ENCODE peak calls at places on chromosome 20, in four cellular contexts. Z, O, W and G are unnamed samples.

GRCh38 chr20:24953621-24954133 is 4.6 kb downstream of the CST7 start:
- DNase-seq in O (no peak), Z (no peak), W (no peak), G (peak)

GRCh38 chr20:2162125-2162822 is 60.6 kb downstream of the STK35 start:
- DNase-seq in W (no peak), Z (no peak), O (no peak), G (no peak)

GRCh38 chr20:47540443-47541354 is 39.0 kb downstream of the NCOA3 start:
- DNase-seq in Z (no peak), O (no peak), W (no peak), G (no peak)

GRCh38 chr20:46967647-46968046 is 73.0 kb downstream of the EYA2 start:
- DNase-seq in Z (no peak), W (no peak), O (no peak), G (no peak)

GRCh38 chr20:15058836-15059235 is 721.4 kb upstream of the FLRT3 start:
- DNase-seq in W (no peak), O (no peak), Z (no peak), G (no peak)

GRCh38 chr20:47663354-47664067 is 121.8 kb downstream of the SULF2 start:
- DNase-seq in Z (peak), W (peak), O (peak), G (peak)

GRCh38 chr20:22333885-22334545 is 250.4 kb downstream of the FOXA2 start:
- DNase-seq in W (peak), O (no peak), Z (peak), G (peak)

GRCh38 chr20:9447182-9447581 is 67.2 kb upstream of the LAMP5 start:
- DNase-seq in O (no peak), W (no peak), Z (no peak), G (no peak)

GRCh38 chr20:57211406-57211805 is 55.0 kb downstream of the BMP7 start:
- DNase-seq in Z (no peak), O (no peak), W (no peak), G (no peak)

GRCh38 chr20:18443841-18444240 is 23.0 kb downstream of the DZANK1 start:
- DNase-seq in Z (peak), O (no peak), W (no peak), G (no peak)

GRCh38 chr20:22402550-22402949 is 181.8 kb downstream of the FOXA2 start:
- DNase-seq in Z (no peak), O (no peak), W (no peak), G (no peak)

GRCh38 chr20:37697314-37697713 is 3.5 kb downstream of the CTNNBL1 start:
- DNase-seq in Z (no peak), W (no peak), O (no peak), G (no peak)

GRCh38 chr20:42531675-42531985 is 658.1 kb downstream of the PTPRT start:
- DNase-seq in W (no peak), Z (no peak), O (no peak), G (no peak)

GRCh38 chr20:50911716-50912115 is 19.5 kb downstream of the ADNP start:
- DNase-seq in O (no peak), Z (no peak), W (no peak), G (no peak)

GRCh38 chr20:41664584-41664983 is 46.4 kb upstream of the CHD6 start:
- DNase-seq in O (no peak), W (peak), Z (no peak), G (no peak)

GRCh38 chr20:20205141-20205861 is 153.0 kb downstream of the CFAP61 start:
- DNase-seq in W (no peak), O (no peak), Z (no peak), G (no peak)

GRCh38 chr20:16569218-16570153 is 3.8 kb downstream of the KIF16B start:
- DNase-seq in O (no peak), Z (no peak), W (no peak), G (no peak)

GRCh38 chr20:48107560-48107959 is 322.3 kb upstream of the SULF2 start:
- DNase-seq in W (no peak), O (no peak), Z (no peak), G (no peak)

GRCh38 chr20:22848364-22848763 is 186.7 kb upstream of the SSTR4 start:
- DNase-seq in Z (no peak), O (no peak), W (no peak), G (no peak)

GRCh38 chr20:674936-675452 is 608 bp downstream of the SCRT2 start:
- DNase-seq in Z (no peak), O (no peak), W (no peak), G (no peak)